ENCODE peak calls at places on chromosomes 13 and 19, in ten cellular contexts. S is mucosa of descending colon; R is pancreas; F is heart right ventricle; G is cardiac muscle cell; M is naive thymus-derived CD4-positive, alpha-beta T cell; J is colonic mucosa; O is fibroblast of pulmonary artery; N is IMR-90; Y is HCT116. T is an unnamed sample.

GRCh38 chr13:44573790-44574465 is 2.2 kb downstream of the TSC22D1 start:
- DNase-seq in S (no peak), O (peak; percentile 62), R (no peak), J (no peak), Y (no peak), G (peak; percentile 63), F (no peak), M (no peak), N (peak; percentile 67), T (peak; percentile 46)

GRCh38 chr19:31167695-31168094 is 181.5 kb downstream of the TSHZ3 start:
- DNase-seq in R (no peak), M (no peak), S (no peak), Y (no peak), G (no peak), N (no peak), J (no peak), F (no peak), O (no peak), T (no peak)

GRCh38 chr19:5694167-5694951 is 4.3 kb downstream of the RPL36 start:
- DNase-seq in J (no peak), Y (no peak), R (peak; percentile 77), N (no peak), F (no peak), O (no peak), S (no peak), G (no peak), M (no peak), T (no peak)

GRCh38 chr19:5960005-5961001 is 17.6 kb downstream of the RANBP3 start:
- DNase-seq in N (no peak), F (peak; percentile 55), G (no peak), Y (no peak), R (no peak), O (no peak), M (no peak), S (no peak), J (no peak), T (no peak)

GRCh38 chr19:51513968-51514367 is 12.4 kb upstream of the SIGLEC12 start:
- DNase-seq in G (no peak), R (no peak), S (no peak), N (no peak), Y (no peak), J (no peak), M (no peak), O (no peak), F (no peak), T (no peak)

GRCh38 chr13:106566682-106567420 is 1.1 kb downstream of the ARGLU1 start:
- DNase-seq in O (peak; percentile 62), M (peak; percentile 4), G (peak; percentile 71), F (peak; percentile 66), S (peak; percentile 75), N (peak; percentile 62), R (no peak), J (peak; percentile 77), Y (no peak), T (peak; percentile 64)

GRCh38 chr19:21569497-21569870 is 64.1 kb downstream of the ZNF429 start:
- DNase-seq in M (no peak), S (peak; percentile 80), F (peak; percentile 74), O (no peak), G (peak; percentile 69), N (no peak), J (peak; percentile 57), R (no peak), Y (no peak), T (peak; percentile 6)

GRCh38 chr13:77740931-77741586 is 43.6 kb downstream of the SLAIN1 start:
- DNase-seq in R (no peak), J (no peak), M (no peak), F (no peak), N (no peak), O (no peak), Y (no peak), S (no peak), G (no peak), T (no peak)

GRCh38 chr13:102400619-102401125 is 1.2 kb downstream of the FGF14 start:
- DNase-seq in Y (no peak), N (no peak), M (no peak), J (no peak), G (no peak), R (peak; percentile 74), F (peak; percentile 27), S (no peak), O (no peak), T (peak; percentile 42)

GRCh38 chr13:27374650-27375049 is 49.8 kb upstream of the GTF3A start:
- DNase-seq in Y (peak; percentile 85), M (peak; percentile 21), N (peak; percentile 88), J (peak; percentile 85), O (peak; percentile 87), G (peak; percentile 86), R (no peak), S (peak; percentile 62), F (no peak), T (peak; percentile 90)

GRCh38 chr19:31378404-31378803 is 29.2 kb upstream of the TSHZ3 start:
- DNase-seq in F (no peak), S (no peak), J (peak; percentile 27), M (no peak), N (peak; percentile 95), G (peak; percentile 97), R (no peak), Y (no peak), O (peak; percentile 95), T (peak; percentile 98)

GRCh38 chr13:62875118-62875640 is 1459.5 kb upstream of the PCDH20 start:
- DNase-seq in F (no peak), N (no peak), R (no peak), J (no peak), G (no peak), Y (no peak), O (peak; percentile 0), M (no peak), S (no peak), T (peak; percentile 25)

GRCh38 chr13:38602261-38602660 is 84.6 kb upstream of the FREM2 start:
- DNase-seq in O (peak; percentile 16), M (no peak), N (no peak), Y (no peak), F (no peak), R (no peak), G (peak; percentile 15), S (no peak), J (no peak), T (peak; percentile 2)

GRCh38 chr19:35044317-35045117 is 3.0 kb downstream of the HPN start:
- DNase-seq in J (peak; percentile 68), N (peak; percentile 43), O (peak; percentile 71), Y (no peak), M (no peak), R (peak; percentile 53), G (peak; percentile 66), F (peak; percentile 67), S (peak; percentile 73), T (peak; percentile 57)

GRCh38 chr19:35042056-35042730 is 672 bp downstream of the HPN start:
- DNase-seq in R (peak; percentile 86), N (no peak), J (no peak), F (no peak), Y (no peak), M (no peak), G (no peak), O (no peak), S (no peak), T (no peak)

GRCh38 chr19:35042954-35043604 is 1.6 kb downstream of the HPN start:
- DNase-seq in M (no peak), J (no peak), R (no peak), F (no peak), G (no peak), O (no peak), Y (no peak), N (no peak), S (no peak), T (no peak)

GRCh38 chr19:35045667-35046300 is 4.3 kb downstream of the HPN start:
- DNase-seq in N (peak; percentile 28), S (no peak), Y (no peak), G (peak; percentile 42), J (no peak), F (no peak), M (no peak), O (peak; percentile 32), R (peak; percentile 64), T (no peak)

DNA sequence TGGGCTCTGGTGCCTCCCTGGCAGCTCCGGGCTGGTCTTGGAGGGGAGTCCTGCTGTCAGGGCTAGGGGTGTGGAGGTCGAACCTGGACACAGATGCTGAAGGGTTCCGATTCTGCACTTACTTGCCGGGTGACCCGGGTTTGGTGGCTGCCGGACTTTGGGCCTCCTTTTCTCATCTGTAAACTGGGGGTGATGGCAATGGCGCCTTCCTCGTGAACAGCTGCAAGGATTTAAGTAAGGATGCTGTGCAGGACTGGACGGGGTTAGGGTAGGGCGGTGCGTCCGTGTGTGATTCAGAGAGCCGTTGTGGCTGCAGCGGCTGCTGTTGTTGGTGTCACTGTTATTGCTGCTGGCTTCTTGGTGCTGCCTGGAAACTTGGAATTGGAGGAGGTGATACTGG is 2.4 kb downstream of the HPN start:
- DNase-seq in M (no peak), R (no peak), J (no peak), Y (no peak), S (no peak), O (no peak), G (no peak), F (no peak), N (no peak), T (no peak)
- H3K4me3 ChIP-seq in M (no peak overlapping the region), R (peak overlapping the region; percentile 26), J (no peak overlapping the region), Y (no peak overlapping the region), S (no peak overlapping the region), O (no peak overlapping the region), G (no peak overlapping the region), F (no peak overlapping the region), N (no peak overlapping the region), T (no peak overlapping the region)

GRCh38 chr13:60267498-60268202 is 103.9 kb upstream of the DIAPH3 start:
- DNase-seq in M (peak; percentile 11), F (no peak), J (peak; percentile 31), G (peak; percentile 9), N (no peak), R (peak; percentile 49), Y (no peak), O (peak; percentile 2), S (peak; percentile 27), T (no peak)
- H3K4me3 ChIP-seq in M (peak overlapping the region; percentile 79), F (peak overlapping the region; percentile 25), J (peak overlapping the region; percentile 28), G (peak overlapping the region; percentile 40), N (peak overlapping the region; percentile 49), R (peak overlapping the region; percentile 23), Y (no peak overlapping the region), O (peak overlapping the region; percentile 59), S (no peak overlapping the region), T (no peak overlapping the region)

DNA sequence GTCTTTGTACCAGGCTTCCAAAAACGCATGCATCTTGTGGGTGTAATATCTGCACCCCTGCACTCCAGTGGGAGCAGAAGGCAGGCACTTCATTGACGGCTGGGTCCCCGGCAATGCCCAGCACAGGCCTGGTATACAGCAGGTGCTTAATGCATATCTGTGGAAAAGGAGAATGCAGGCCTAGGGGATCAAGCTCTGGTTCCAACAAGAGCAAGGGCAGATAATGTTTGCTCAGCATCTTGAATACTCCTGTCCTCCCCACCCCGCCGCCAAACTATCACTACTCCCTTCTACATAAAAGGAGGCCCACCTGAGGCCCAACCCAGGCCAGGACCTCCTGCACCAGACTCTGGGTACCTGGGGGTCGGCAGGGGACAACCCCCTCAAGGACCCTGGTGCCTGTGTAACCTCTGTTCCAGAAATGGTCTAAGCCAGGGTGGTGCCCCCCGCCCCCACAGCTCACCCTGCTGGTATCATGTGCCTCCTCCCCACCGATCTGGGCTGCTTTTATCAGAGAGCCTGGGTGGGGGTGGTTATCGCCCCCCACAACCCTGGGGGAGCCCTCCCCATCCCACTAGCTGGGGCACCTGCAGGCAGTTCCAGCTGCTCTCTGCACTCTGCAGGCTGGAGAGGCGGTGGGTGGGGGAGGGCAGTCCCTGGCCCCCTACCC is 4.8 kb downstream of the KLF16 start:
- DNase-seq in N (no peak), J (no peak), F (no peak), O (no peak), Y (no peak), M (no peak), S (peak; percentile 59), G (no peak), R (no peak), T (no peak)
- H3K4me3 ChIP-seq in N (no peak overlapping the region), J (no peak overlapping the region), F (no peak overlapping the region), O (no peak overlapping the region), Y (no peak overlapping the region), M (no peak overlapping the region), S (no peak overlapping the region), G (no peak overlapping the region), R (no peak overlapping the region), T (no peak overlapping the region)

GRCh38 chr19:342801-343421 is 1.7 kb downstream of the MIER2 start:
- DNase-seq in M (no peak), S (no peak), J (peak; percentile 59), R (no peak), G (peak; percentile 91), O (peak; percentile 90), Y (peak; percentile 26), F (peak; percentile 46), N (peak; percentile 93), T (peak; percentile 98)
- H3K4me3 ChIP-seq in M (peak overlapping the region; percentile 49), S (no peak overlapping the region), J (peak overlapping the region; percentile 82), R (no peak overlapping the region), G (peak overlapping the region; percentile 99), O (peak overlapping the region; percentile 62), Y (peak overlapping the region; percentile 72), F (peak overlapping the region; percentile 92), N (peak overlapping the region; percentile 83), T (peak overlapping the region; percentile 73)